ENCODE peak calls at places on chromosomes 6 and 20, in four cellular contexts. S is NT2/D1, Z is GM12878, A is H1. K is an unnamed sample.

GRCh38 chr20:6953611-6954010 is 186.1 kb downstream of the BMP2 start:
- DNase-seq in A (no peak), S (no peak), Z (no peak), K (no peak)

GRCh38 chr6:138593100-138593877 is 94.0 kb upstream of the NHSL1 start:
- DNase-seq in S (peak; percentile 42), Z (peak; percentile 86), A (no peak), K (peak; percentile 31)

GRCh38 chr6:142316791-142317368 is 15.1 kb downstream of the ADGRG6 start:
- DNase-seq in A (no peak), S (no peak), Z (no peak), K (no peak)

GRCh38 chr20:53655909-53656652 is 62.4 kb upstream of the ZNF217 start:
- DNase-seq in S (no peak), Z (no peak), A (no peak), K (no peak)

GRCh38 chr6:24829657-24830056 is 30.9 kb upstream of the ARMH2 start:
- DNase-seq in S (no peak), A (no peak), Z (no peak), K (no peak)

GRCh38 chr6:45742591-45742990 is 273.1 kb downstream of the CLIC5 start:
- DNase-seq in Z (no peak), A (no peak), S (no peak), K (no peak)

GRCh38 chr6:149938571-149939462 is 3.0 kb upstream of the ULBP2 start:
- DNase-seq in A (peak; percentile 57), S (no peak), Z (peak; percentile 34), K (no peak)

GRCh38 chr6:151370509-151371078 is 20.8 kb downstream of the ZBTB2 start:
- DNase-seq in Z (no peak), S (no peak), A (peak; percentile 40), K (no peak)

GRCh38 chr6:4543596-4543995 is 232.6 kb upstream of the CDYL start:
- DNase-seq in S (no peak), Z (no peak), A (no peak), K (no peak)

GRCh38 chr6:53767941-53768340 is 26.9 kb upstream of the LRRC1 start:
- DNase-seq in S (no peak), A (no peak), Z (no peak), K (no peak)

GRCh38 chr6:53773044-53773696 is 21.6 kb upstream of the LRRC1 start:
- DNase-seq in S (no peak), Z (no peak), A (no peak), K (no peak)

GRCh38 chr6:53768636-53769035 is 26.2 kb upstream of the LRRC1 start:
- DNase-seq in A (no peak), S (no peak), Z (no peak), K (no peak)

GRCh38 chr6:53771780-53772624 is 22.8 kb upstream of the LRRC1 start:
- DNase-seq in S (no peak), Z (no peak), A (no peak), K (no peak)

DNA sequence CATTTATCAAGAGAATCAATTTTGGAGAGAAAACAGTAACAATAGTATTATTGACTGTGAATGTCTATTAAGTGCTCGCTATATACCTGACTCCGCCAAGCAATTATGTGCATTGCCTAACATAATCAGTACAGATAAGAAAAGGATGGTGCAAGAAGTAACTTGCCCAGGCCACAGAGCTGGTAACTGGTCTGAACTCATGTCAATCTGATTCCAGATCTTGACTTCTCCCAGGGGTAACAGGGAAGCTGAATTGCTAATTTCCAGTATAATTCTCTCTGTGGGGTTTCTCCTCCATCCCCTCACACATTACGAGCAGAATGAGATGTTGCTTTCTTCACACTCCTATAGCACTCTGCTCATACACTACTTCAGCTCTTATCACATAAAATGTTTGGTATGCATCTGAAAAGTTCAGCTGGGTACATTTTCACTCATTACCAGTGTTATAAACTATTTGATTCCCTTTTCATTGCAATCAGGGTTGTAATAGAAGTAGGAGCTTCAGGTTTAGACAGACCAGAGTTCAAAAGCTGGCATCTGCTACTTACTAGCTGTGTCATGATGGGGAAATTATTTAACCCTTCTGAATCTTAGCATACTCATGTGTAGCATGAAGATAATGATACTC is 24.0 kb upstream of the LRRC1 start:
- DNase-seq in A (no peak), S (no peak), Z (no peak), K (no peak)
- TF ChIP-seq SUZ12 in A (no peak), S (no peak), Z (no peak), K (no peak)

GRCh38 chr6:111898452-111898851 is 25.2 kb upstream of the FYN start:
- DNase-seq in A (no peak), S (no peak), Z (no peak), K (no peak)
- TF ChIP-seq SUZ12 in A (no peak), S (no peak), Z (no peak), K (no peak)

GRCh38 chr20:23636182-23636907 is 1.4 kb downstream of the CST3 start:
- DNase-seq in A (no peak), Z (no peak), S (no peak), K (no peak)

GRCh38 chr20:23639490-23639958 is 1.8 kb upstream of the CST3 start:
- DNase-seq in Z (no peak), A (no peak), S (no peak), K (no peak)

GRCh38 chr20:23638309-23638708 is 554 bp upstream of the CST3 start:
- DNase-seq in Z (no peak), A (no peak), S (no peak), K (no peak)

GRCh38 chr20:23636908-23637281 is 860 bp downstream of the CST3 start:
- DNase-seq in A (no peak), Z (no peak), S (no peak), K (no peak)

DNA sequence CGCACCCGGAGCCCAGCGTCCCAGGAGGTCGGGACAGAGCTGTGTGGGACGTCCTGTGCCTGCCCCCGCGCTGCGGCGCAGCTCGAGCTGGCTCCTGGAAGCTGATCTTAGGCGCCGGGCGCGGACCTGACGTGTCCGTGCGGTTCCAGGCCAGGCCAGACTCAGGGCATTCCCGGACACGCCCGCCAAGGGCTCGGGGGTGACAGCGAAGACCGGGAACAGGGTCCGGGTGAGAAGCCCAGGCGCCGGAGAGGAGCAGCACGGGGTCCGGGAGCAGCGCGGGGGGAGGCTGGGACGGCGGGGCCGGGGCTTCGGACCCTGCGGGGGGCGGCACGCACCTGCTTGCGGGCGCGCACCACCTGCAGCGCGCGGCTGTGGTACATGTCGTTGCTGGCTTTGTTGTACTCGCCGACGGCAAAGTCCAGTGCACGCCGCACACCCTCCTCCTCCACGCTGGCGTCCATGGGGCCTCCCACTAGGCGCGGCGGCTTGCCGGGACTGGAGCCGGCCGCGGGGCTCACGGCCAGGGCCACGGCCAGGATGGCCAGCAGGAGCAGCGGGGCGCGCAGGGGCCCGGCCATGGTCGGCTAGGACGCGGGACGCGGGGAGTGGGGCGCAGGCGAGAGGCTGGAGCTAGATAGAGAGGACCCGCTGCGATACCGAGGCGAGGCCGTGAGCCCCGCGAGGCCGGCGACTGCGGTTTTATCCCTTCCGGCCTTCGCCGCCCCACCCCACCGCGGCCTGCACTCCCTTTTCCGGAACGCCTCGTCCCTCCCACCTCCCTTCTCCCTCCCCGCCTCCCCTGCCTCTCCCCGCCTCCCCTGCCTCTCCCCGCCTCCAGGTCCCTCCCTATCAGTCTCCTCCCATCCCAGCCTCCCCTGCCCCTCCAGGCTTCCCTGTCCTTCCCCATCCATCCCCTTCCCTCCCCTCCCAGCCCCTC is at the start of gene CST3:
- DNase-seq in S (peak; percentile 49), Z (no peak), A (peak; percentile 83), K (peak; percentile 84)
- TF ChIP-seq SUZ12 in S (no peak), Z (no peak), A (peak; percentile 21), K (no peak)

GRCh38 chr6:70998148-70998547 is 41.3 kb upstream of the B3GAT2 start:
- DNase-seq in A (no peak), Z (no peak), S (peak; percentile 15), K (no peak)

DNA sequence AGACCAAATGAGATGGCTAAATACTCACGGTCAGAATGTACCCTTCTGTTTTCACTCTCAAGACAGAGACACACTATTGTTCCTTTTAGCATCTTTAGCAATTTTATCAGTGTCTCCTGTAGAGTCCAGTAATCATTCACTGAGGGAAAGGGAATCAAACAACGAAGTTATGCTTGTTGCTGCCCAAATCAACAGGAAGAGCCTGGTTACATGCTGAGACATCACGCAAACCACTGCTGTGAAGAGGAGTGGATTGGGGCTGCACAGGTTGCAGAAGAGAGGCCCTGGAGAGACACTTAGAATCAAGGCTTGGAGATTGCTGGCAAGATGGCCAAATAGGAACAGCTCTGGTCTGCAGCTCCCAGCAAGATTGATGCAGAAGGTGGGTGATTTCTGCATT is 40.5 kb upstream of the B3GAT2 start:
- DNase-seq in Z (no peak), S (no peak), A (no peak), K (no peak)
- TF ChIP-seq SUZ12 in Z (no peak), S (no peak), A (no peak), K (no peak)

DNA sequence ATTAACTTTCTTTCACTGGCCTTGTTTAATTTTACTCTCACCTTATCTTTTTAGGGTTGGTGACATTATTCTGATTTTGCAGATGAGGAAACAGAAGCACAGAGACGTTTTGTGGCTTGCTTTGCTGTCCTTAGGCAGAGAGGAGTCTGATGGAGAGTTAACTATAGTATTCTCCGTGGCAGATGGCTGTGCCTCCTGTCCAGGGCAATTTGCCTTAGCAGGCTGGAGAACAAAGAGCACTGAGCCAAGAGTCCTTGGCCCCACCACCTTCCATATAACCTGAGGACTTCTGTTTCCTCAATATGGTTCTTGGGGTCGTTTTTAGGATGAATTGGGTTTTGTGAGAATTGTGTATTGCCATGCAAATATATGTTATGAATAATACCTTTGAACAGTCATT is 71.4 kb upstream of the BACH2 start:
- DNase-seq in Z (no peak), S (no peak), A (no peak), K (no peak)
- TF ChIP-seq SUZ12 in Z (no peak), S (no peak), A (no peak), K (no peak)

DNA sequence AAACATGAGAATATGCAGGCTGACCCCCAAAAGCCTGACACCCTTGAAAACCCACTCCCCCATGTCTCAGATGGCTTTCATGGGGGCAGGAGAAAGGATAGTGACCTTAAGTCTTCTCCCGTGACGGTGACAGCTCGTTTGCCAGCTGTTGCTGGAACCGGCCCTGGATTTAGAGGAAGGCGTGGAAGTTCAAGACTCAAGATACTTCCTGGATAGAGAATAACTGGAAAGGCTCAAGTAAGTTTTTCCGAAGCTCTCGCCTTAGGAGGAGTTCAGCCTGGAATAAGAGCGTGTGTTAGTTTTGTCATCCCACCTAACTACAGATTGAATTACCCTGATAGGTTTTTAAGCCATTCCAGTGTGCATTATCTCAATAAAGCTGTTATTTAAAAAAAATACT is 11.6 kb upstream of the MTG2 start:
- DNase-seq in Z (no peak), S (no peak), A (no peak), K (no peak)
- TF ChIP-seq SUZ12 in Z (no peak), S (no peak), A (no peak), K (no peak)

GRCh38 chr6:78489874-78490273 is 377.5 kb upstream of the IRAK1BP1 start:
- DNase-seq in Z (no peak), A (no peak), S (no peak), K (no peak)

GRCh38 chr6:78487401-78487800 is 379.9 kb upstream of the IRAK1BP1 start:
- DNase-seq in A (no peak), S (no peak), Z (no peak), K (no peak)

GRCh38 chr6:78492351-78493010 is 374.9 kb upstream of the IRAK1BP1 start:
- DNase-seq in A (no peak), S (no peak), Z (no peak), K (no peak)
- TF ChIP-seq SUZ12 in A (no peak), S (no peak), Z (no peak), K (no peak)

K was measured in HEK293T.